ENCODE peak calls at places on chromosome X, in nine cellular contexts. One of them, this sample, is unnamed.

GRCh38 chrX:9205599-9206223 is 171.8 kb upstream of the FAM9B start:
- DNase-seq in D341Med: no peak
- DNase-seq in psoas muscle: no peak
- DNase-seq in KBM-7: no peak
- DNase-seq in activated T-cell treated with anti-CD3 and anti-CD28 coated beads for 4 hours: no peak
- DNase-seq in uterus: no peak
- DNase-seq in frontal cortex: no peak
- DNase-seq in OCI-LY7: no peak
- DNase-seq in globus pallidus: no peak
- DNase-seq in this sample: no peak

GRCh38 chrX:81120270-81120935 is 81.3 kb downstream of the HMGN5 start:
- DNase-seq in uterus: no peak
- DNase-seq in globus pallidus: no peak
- DNase-seq in activated T-cell treated with anti-CD3 and anti-CD28 coated beads for 4 hours: no peak
- DNase-seq in KBM-7: peak
- DNase-seq in frontal cortex: no peak
- DNase-seq in D341Med: no peak
- DNase-seq in OCI-LY7: peak
- DNase-seq in psoas muscle: no peak
- DNase-seq in this sample: peak

GRCh38 chrX:17579021-17579420 is 158.3 kb upstream of the SCML1 start:
- DNase-seq in OCI-LY7: no peak
- DNase-seq in D341Med: no peak
- DNase-seq in activated T-cell treated with anti-CD3 and anti-CD28 coated beads for 4 hours: no peak
- DNase-seq in frontal cortex: no peak
- DNase-seq in psoas muscle: no peak
- DNase-seq in KBM-7: no peak
- DNase-seq in globus pallidus: no peak
- DNase-seq in uterus: no peak
- DNase-seq in this sample: no peak

GRCh38 chrX:1322393-1322792 is 14.2 kb upstream of the IL3RA start:
- DNase-seq in psoas muscle: no peak
- DNase-seq in D341Med: no peak
- DNase-seq in KBM-7: no peak
- DNase-seq in globus pallidus: no peak
- DNase-seq in activated T-cell treated with anti-CD3 and anti-CD28 coated beads for 4 hours: no peak
- DNase-seq in frontal cortex: no peak
- DNase-seq in OCI-LY7: no peak
- DNase-seq in uterus: no peak
- DNase-seq in this sample: no peak

GRCh38 chrX:11566158-11566557 is 99.6 kb downstream of the ARHGAP6 start:
- DNase-seq in KBM-7: no peak
- DNase-seq in globus pallidus: no peak
- DNase-seq in frontal cortex: no peak
- DNase-seq in OCI-LY7: no peak
- DNase-seq in psoas muscle: no peak
- DNase-seq in D341Med: no peak
- DNase-seq in activated T-cell treated with anti-CD3 and anti-CD28 coated beads for 4 hours: no peak
- DNase-seq in uterus: no peak
- DNase-seq in this sample: no peak

GRCh38 chrX:32842053-32842452 is 369.3 kb downstream of the DMD start:
- DNase-seq in KBM-7: no peak
- DNase-seq in activated T-cell treated with anti-CD3 and anti-CD28 coated beads for 4 hours: no peak
- DNase-seq in OCI-LY7: no peak
- DNase-seq in frontal cortex: no peak
- DNase-seq in globus pallidus: no peak
- DNase-seq in psoas muscle: no peak
- DNase-seq in uterus: no peak
- DNase-seq in D341Med: no peak
- DNase-seq in this sample: no peak

GRCh38 chrX:9464435-9465371 is at the start of gene TBL1X:
- DNase-seq in globus pallidus: peak
- DNase-seq in uterus: peak
- DNase-seq in frontal cortex: peak
- DNase-seq in psoas muscle: peak
- DNase-seq in D341Med: peak
- DNase-seq in KBM-7: peak
- DNase-seq in OCI-LY7: peak
- DNase-seq in activated T-cell treated with anti-CD3 and anti-CD28 coated beads for 4 hours: peak
- DNase-seq in this sample: peak

GRCh38 chrX:131728295-131729145 is 184.6 kb downstream of the OR13H1 start:
- DNase-seq in psoas muscle: peak
- DNase-seq in uterus: peak
- DNase-seq in D341Med: no peak
- DNase-seq in OCI-LY7: no peak
- DNase-seq in globus pallidus: no peak
- DNase-seq in frontal cortex: no peak
- DNase-seq in activated T-cell treated with anti-CD3 and anti-CD28 coated beads for 4 hours: no peak
- DNase-seq in KBM-7: no peak
- DNase-seq in this sample: peak

GRCh38 chrX:86322913-86323312 is 174.7 kb downstream of the DACH2 start:
- DNase-seq in globus pallidus: no peak
- DNase-seq in psoas muscle: no peak
- DNase-seq in KBM-7: peak
- DNase-seq in OCI-LY7: peak
- DNase-seq in frontal cortex: no peak
- DNase-seq in activated T-cell treated with anti-CD3 and anti-CD28 coated beads for 4 hours: no peak
- DNase-seq in uterus: no peak
- DNase-seq in D341Med: no peak
- DNase-seq in this sample: no peak

GRCh38 chrX:103831803-103832544 is at the start of gene RAB9B:
- DNase-seq in OCI-LY7: no peak
- DNase-seq in frontal cortex: peak
- DNase-seq in activated T-cell treated with anti-CD3 and anti-CD28 coated beads for 4 hours: peak
- DNase-seq in psoas muscle: peak
- DNase-seq in KBM-7: peak
- DNase-seq in uterus: peak
- DNase-seq in D341Med: peak
- DNase-seq in globus pallidus: peak
- DNase-seq in this sample: peak

GRCh38 chrX:154785711-154786110 is 19.6 kb downstream of the MPP1 start:
- DNase-seq in KBM-7: peak
- DNase-seq in activated T-cell treated with anti-CD3 and anti-CD28 coated beads for 4 hours: no peak
- DNase-seq in D341Med: no peak
- DNase-seq in frontal cortex: no peak
- DNase-seq in uterus: no peak
- DNase-seq in globus pallidus: no peak
- DNase-seq in OCI-LY7: no peak
- DNase-seq in psoas muscle: no peak
- DNase-seq in this sample: no peak

GRCh38 chrX:134377537-134377936 is 82.4 kb upstream of the HPRT1 start:
- DNase-seq in OCI-LY7: peak
- DNase-seq in globus pallidus: no peak
- DNase-seq in D341Med: peak
- DNase-seq in KBM-7: peak
- DNase-seq in activated T-cell treated with anti-CD3 and anti-CD28 coated beads for 4 hours: no peak
- DNase-seq in uterus: no peak
- DNase-seq in frontal cortex: no peak
- DNase-seq in psoas muscle: no peak
- DNase-seq in this sample: peak

GRCh38 chrX:20527458-20528099 is 260.9 kb upstream of the RPS6KA3 start:
- DNase-seq in D341Med: peak
- DNase-seq in OCI-LY7: peak
- DNase-seq in globus pallidus: no peak
- DNase-seq in uterus: no peak
- DNase-seq in frontal cortex: no peak
- DNase-seq in activated T-cell treated with anti-CD3 and anti-CD28 coated beads for 4 hours: no peak
- DNase-seq in psoas muscle: no peak
- DNase-seq in KBM-7: peak
- DNase-seq in this sample: peak

GRCh38 chrX:129116651-129117050 is 406.6 kb downstream of the SMARCA1 start:
- DNase-seq in D341Med: peak
- DNase-seq in activated T-cell treated with anti-CD3 and anti-CD28 coated beads for 4 hours: no peak
- DNase-seq in psoas muscle: no peak
- DNase-seq in OCI-LY7: no peak
- DNase-seq in KBM-7: no peak
- DNase-seq in frontal cortex: no peak
- DNase-seq in globus pallidus: peak
- DNase-seq in uterus: no peak
- DNase-seq in this sample: no peak

GRCh38 chrX:147602297-147602696 is 309.4 kb upstream of the FMR1 start:
- DNase-seq in frontal cortex: no peak
- DNase-seq in D341Med: no peak
- DNase-seq in psoas muscle: no peak
- DNase-seq in OCI-LY7: peak
- DNase-seq in uterus: no peak
- DNase-seq in globus pallidus: no peak
- DNase-seq in activated T-cell treated with anti-CD3 and anti-CD28 coated beads for 4 hours: no peak
- DNase-seq in KBM-7: peak
- DNase-seq in this sample: no peak

GRCh38 chrX:50814701-50815476 is 895 bp upstream of the SHROOM4 start:
- DNase-seq in psoas muscle: peak
- DNase-seq in D341Med: no peak
- DNase-seq in activated T-cell treated with anti-CD3 and anti-CD28 coated beads for 4 hours: no peak
- DNase-seq in frontal cortex: peak
- DNase-seq in KBM-7: peak
- DNase-seq in globus pallidus: peak
- DNase-seq in uterus: no peak
- DNase-seq in OCI-LY7: no peak
- DNase-seq in this sample: no peak

GRCh38 chrX:49165901-49166881 is 3.6 kb downstream of the MAGIX start:
- DNase-seq in KBM-7: peak
- DNase-seq in psoas muscle: peak
- DNase-seq in globus pallidus: peak
- DNase-seq in activated T-cell treated with anti-CD3 and anti-CD28 coated beads for 4 hours: peak
- DNase-seq in OCI-LY7: peak
- DNase-seq in uterus: peak
- DNase-seq in frontal cortex: peak
- DNase-seq in D341Med: no peak
- DNase-seq in this sample: peak

GRCh38 chrX:103275947-103276567 is 493 bp downstream of the TCEAL5 start:
- DNase-seq in OCI-LY7: no peak
- DNase-seq in KBM-7: no peak
- DNase-seq in frontal cortex: no peak
- DNase-seq in psoas muscle: no peak
- DNase-seq in uterus: no peak
- DNase-seq in globus pallidus: no peak
- DNase-seq in activated T-cell treated with anti-CD3 and anti-CD28 coated beads for 4 hours: no peak
- DNase-seq in D341Med: no peak
- DNase-seq in this sample: no peak